ENCODE peak calls at places on chromosomes 3 and 15, in eight cellular contexts. Q is cardiac muscle cell, P is psoas muscle, D is tibial artery, J is tibial nerve, O is ovary, T is body of pancreas, X is lower lobe of right lung. B is an unnamed sample. For H3K9me3, the result is how much of the 10 kb centered on the place peaks cover.

GRCh38 chr3:68447885-68448284 is 484.5 kb downstream of the TAFA4 start:
- DNase-seq in Q (no peak), P (no peak), D (no peak), J (no peak), O (no peak), T (no peak), X (no peak), B (no peak)

GRCh38 chr3:31639828-31640227 is 107.1 kb downstream of the STT3B start:
- DNase-seq in Q (no peak), P (no peak), D (no peak), J (no peak), O (no peak), T (no peak), X (no peak), B (no peak)

GRCh38 chr3:10693457-10693856 is 122.6 kb upstream of the SLC6A11 start:
- DNase-seq in Q (peak), P (no peak), D (no peak), J (no peak), O (no peak), T (no peak), X (no peak), B (no peak)

GRCh38 chr3:141094851-141095545 is 43.9 kb downstream of the SPSB4 start:
- DNase-seq in Q (peak), P (peak), D (peak), J (peak), O (peak), T (peak), X (no peak), B (peak)

GRCh38 chr3:126954141-126954845 is 28.6 kb upstream of the PLXNA1 start:
- DNase-seq in Q (no peak), P (no peak), D (peak), J (no peak), O (peak), T (no peak), X (no peak), B (no peak)

GRCh38 chr3:117616213-117616612 is 906.6 kb downstream of the TUSC7 start:
- DNase-seq in Q (no peak), P (no peak), D (no peak), J (no peak), O (no peak), T (no peak), X (no peak), B (no peak)

GRCh38 chr3:30518201-30518864 is 88.1 kb upstream of the TGFBR2 start:
- DNase-seq in Q (peak), P (no peak), D (peak), J (peak), O (no peak), T (peak), X (no peak), B (peak)

GRCh38 chr15:68797589-68798377 is 22.9 kb downstream of the ANP32A start:
- DNase-seq in Q (no peak), P (no peak), D (no peak), J (no peak), O (no peak), T (no peak), X (no peak), B (no peak)

GRCh38 chr3:51968175-51968681 is 974 bp upstream of the PCBP4 start:
- DNase-seq in Q (peak), P (peak), D (no peak), J (no peak), O (peak), T (peak), X (no peak), B (peak)

GRCh38 chr3:129387492-129387891 is 40.9 kb downstream of the EFCAB12 start:
- DNase-seq in Q (no peak), P (no peak), D (no peak), J (no peak), O (no peak), T (no peak), X (no peak), B (no peak)

GRCh38 chr3:191257286-191257685 is 58.2 kb downstream of the OSTN start:
- DNase-seq in Q (no peak), P (no peak), D (no peak), J (no peak), O (no peak), T (no peak), X (no peak), B (no peak)

GRCh38 chr3:46296826-46297225 is 54.6 kb downstream of the CCR3 start:
- DNase-seq in Q (no peak), P (no peak), D (no peak), J (no peak), O (no peak), T (no peak), X (no peak), B (no peak)

GRCh38 chr3:197465197-197465995 is 90.4 kb downstream of the BDH1 start:
- DNase-seq in Q (no peak), P (no peak), D (no peak), J (no peak), O (no peak), T (no peak), X (no peak), B (no peak)

GRCh38 chr3:9028134-9028533 is 64.9 kb upstream of the RAD18 start:
- DNase-seq in Q (peak), P (peak), D (peak), J (peak), O (peak), T (peak), X (peak), B (peak)

GRCh38 chr15:78662028-78662427 is 21.0 kb upstream of the CHRNB4 start:
- DNase-seq in Q (no peak), P (no peak), D (no peak), J (no peak), O (no peak), T (no peak), X (no peak), B (no peak)

GRCh38 chr3:109081746-109082510 is 36.0 kb downstream of the MORC1 start:
- DNase-seq in Q (peak), P (no peak), D (no peak), J (no peak), O (no peak), T (peak), X (no peak), B (no peak)

GRCh38 chr15:62549345-62549970 is 384.4 kb upstream of the C2CD4B start:
- DNase-seq in Q (peak), P (no peak), D (no peak), J (no peak), O (no peak), T (peak), X (no peak), B (no peak)

GRCh38 chr3:14784087-14784596 is 34.6 kb upstream of the FGD5 start:
- DNase-seq in Q (peak), P (no peak), D (peak), J (no peak), O (no peak), T (no peak), X (peak), B (no peak)

GRCh38 chr3:55489804-55490132 is 2.7 kb upstream of the WNT5A start:
- DNase-seq in Q (no peak), P (no peak), D (no peak), J (no peak), O (peak), T (peak), X (no peak), B (peak)

GRCh38 chr15:23687143-23687470 is at the start of gene NDN:
- DNase-seq in Q (peak), P (peak), D (no peak), J (no peak), O (peak), T (peak), X (peak), B (peak)

GRCh38 chr3:198107840-198108734 is 148.1 kb downstream of the LMLN start:
- DNase-seq in Q (no peak), P (no peak), D (no peak), J (no peak), O (no peak), T (peak), X (no peak), B (no peak)

GRCh38 chr3:29936054-29936453 is 655.2 kb downstream of the RBMS3 start:
- DNase-seq in Q (no peak), P (no peak), D (no peak), J (no peak), O (no peak), T (no peak), X (no peak), B (no peak)

GRCh38 chr3:141795311-141795710 is 32.1 kb downstream of the GRK7 start:
- DNase-seq in Q (no peak), P (no peak), D (no peak), J (no peak), O (no peak), T (no peak), X (no peak), B (no peak)

DNA sequence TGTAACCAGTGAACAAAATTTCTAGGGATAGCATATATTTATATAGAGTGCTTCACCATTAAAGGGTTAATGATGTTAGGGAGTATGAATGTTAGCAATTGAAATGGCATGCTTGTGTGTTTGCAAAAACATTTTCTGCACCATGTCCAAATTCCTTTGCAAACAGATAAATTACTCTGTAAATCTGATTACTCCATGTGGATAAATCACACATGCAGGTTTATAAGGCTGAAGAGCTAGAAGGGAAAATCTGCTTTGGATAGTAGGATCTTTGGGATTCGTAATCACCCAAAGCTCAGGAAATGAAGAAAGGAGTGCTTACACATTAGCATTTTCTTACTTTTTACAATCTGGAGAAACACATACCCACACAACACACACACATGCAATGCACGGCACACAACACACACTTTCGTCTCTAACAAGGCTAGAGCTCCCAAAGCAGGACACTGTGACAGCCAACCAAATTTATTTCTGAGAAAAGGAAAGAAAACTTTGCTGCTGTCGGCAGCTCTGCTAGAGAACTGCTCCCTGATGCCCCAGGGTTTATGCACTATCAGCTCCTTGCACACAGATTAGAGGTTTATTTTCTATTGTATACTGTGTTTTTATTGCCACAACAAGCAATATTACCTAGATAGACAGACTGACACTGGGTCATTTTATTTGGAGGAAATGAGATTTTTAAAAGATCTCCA is 2.0 kb downstream of the LSAMP start:
- DNase-seq in Q (peak), P (no peak), D (no peak), J (no peak), O (no peak), T (no peak), X (no peak), B (no peak)
- H3K4me3 ChIP-seq in Q (no peak), P (no peak), D (no peak), J (no peak), O (peak), T (no peak), X (peak), B (no peak)

DNA sequence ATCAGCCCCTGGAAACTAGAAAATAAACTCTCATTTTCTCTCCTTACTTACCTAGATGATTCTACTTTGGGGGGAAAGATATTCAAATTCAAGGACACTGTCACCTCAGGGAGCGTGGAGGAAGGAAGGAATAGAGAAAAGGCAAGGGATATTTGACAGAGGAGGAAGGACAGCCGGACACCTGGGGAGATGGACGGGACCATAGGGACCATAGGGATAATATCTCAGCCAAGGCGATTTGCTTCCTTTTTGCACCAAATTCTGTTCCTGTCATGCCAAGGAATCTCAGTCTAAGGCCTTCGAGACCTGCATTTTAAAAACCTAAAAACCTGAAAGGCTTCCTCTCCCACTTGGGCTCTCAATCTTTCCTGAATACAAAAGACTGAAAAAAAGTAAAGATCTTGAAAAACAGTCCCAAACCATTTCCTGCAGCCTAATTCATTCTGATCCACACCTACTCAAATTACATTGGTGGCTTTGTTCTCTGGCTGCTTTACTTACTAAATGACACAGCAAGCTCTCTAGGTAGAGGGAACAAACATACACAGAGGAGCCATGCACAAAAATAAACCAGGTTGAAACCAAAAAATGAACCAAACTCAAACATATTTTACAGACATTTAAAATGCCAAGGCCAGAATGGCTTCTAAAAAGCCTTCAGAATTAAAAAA is 73.8 kb upstream of the SLC24A5 start:
- DNase-seq in Q (no peak), P (no peak), D (no peak), J (no peak), O (no peak), T (no peak), X (no peak), B (no peak)
- TF ChIP-seq CTCF in Q (no peak), P (no peak), D (no peak), J (no peak), O (no peak), T (no peak), X (no peak), B (no peak)

DNA sequence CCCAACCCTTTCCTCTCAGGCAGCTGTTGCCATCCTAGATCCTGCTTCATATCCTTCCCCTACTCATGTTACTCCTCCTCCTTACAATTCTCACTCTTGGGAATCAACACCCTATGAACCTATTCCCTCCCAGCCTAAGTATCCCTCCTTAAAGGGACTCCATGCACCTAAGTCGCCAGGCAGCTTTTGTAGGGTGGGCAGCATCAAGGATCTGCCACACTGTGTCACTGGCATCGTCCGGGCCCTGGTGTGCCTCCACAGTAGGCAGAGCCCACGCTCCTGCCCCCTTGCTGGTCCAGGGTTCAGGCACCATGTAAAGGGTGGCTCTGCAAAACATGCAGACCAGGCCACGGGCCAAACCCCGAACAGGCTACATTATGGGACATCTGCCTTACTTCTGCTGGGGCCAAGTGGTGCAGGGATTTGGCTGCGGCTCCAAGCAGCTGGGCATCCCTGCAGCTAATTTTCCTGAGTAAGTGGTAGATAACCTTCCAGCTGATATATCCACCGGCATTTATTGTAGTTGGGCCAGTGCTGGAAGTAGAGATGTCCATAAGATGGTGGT is 53.4 kb downstream of the GSK3B start:
- DNase-seq in Q (no peak), P (no peak), D (no peak), J (no peak), O (no peak), T (no peak), X (no peak), B (no peak)
- H3K9me3 ChIP-seq in Q (under half), P (under half), D (under half), J (under half), O (under half), T (under half), X (under half), B (under half)

DNA sequence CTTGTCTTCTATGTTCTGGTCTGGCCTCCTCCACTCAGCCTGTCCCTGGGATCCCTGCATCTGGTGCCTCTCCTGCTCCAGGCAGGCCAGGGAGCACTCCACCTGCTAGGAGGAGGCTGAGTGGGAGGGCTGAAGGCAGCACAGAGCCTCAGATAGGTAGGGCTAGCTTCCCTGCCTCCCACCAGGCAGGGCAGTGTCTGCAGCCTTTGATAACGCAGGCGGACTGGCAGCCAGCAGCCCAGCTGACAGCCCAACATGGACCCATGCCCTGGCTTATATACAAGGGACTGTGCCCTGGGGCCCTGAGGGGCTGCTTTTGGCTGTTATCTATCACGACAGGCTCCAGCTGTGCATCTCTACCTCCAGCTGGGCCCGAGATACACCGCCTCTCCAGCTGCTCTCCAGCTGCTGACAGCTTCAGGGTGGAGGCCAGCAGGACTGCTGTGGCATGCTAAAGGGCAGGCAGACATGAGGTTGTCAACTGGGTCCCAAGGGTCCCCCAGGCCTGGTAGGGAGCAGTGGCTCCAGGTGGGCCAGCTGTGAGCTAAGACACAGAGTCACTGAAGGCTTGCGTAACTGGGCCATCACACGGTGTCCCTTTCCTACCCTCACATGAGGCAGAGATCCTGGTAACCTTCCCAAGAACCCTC is 5.2 kb upstream of the CLK3 start:
- DNase-seq in Q (peak), P (no peak), D (no peak), J (no peak), O (no peak), T (peak), X (no peak), B (no peak)
- H3K4me3 ChIP-seq in Q (no peak), P (no peak), D (no peak), J (no peak), O (no peak), T (no peak), X (no peak), B (no peak)

GRCh38 chr15:43446344-43446743 is 46.6 kb downstream of the TP53BP1 start:
- DNase-seq in Q (no peak), P (no peak), D (no peak), J (no peak), O (no peak), T (no peak), X (no peak), B (no peak)
- TF ChIP-seq CTCF in Q (no peak), P (no peak), D (no peak), J (no peak), O (no peak), T (no peak), X (no peak), B (no peak)

B was measured in mucosa of descending colon.